ENCODE peak calls at places on chromosomes 7 and 10, in four cellular contexts. One of them, this sample, is unnamed.
A peak's percentile ranks its signal among the peaks of the same experiment; 100 is the strongest.

GRCh38 chr7:92366730-92367129 is 80.6 kb upstream of the GATAD1 start:
- DNase-seq in neural progenitor cell: no peak
- DNase-seq in GM23338: no peak
- DNase-seq in GM23248: peak; percentile 8
- DNase-seq in this sample: no peak

GRCh38 chr10:116779076-116779687 is 36.8 kb upstream of the HSPA12A start:
- DNase-seq in neural progenitor cell: no peak
- DNase-seq in GM23338: no peak
- DNase-seq in GM23248: peak; percentile 49
- DNase-seq in this sample: no peak

GRCh38 chr7:119197872-119198527 is 973.5 kb downstream of the ANKRD7 start:
- DNase-seq in neural progenitor cell: peak; percentile 83
- DNase-seq in GM23338: peak; percentile 88
- DNase-seq in GM23248: peak; percentile 72
- DNase-seq in this sample: peak; percentile 76

GRCh38 chr7:96093435-96093834 is 228.5 kb downstream of the SLC25A13 start:
- DNase-seq in neural progenitor cell: no peak
- DNase-seq in GM23338: no peak
- DNase-seq in GM23248: peak; percentile 93
- DNase-seq in this sample: no peak

GRCh38 chr7:128869138-128869943 is 6.7 kb downstream of the ATP6V1F start:
- DNase-seq in neural progenitor cell: peak; percentile 88
- DNase-seq in GM23338: peak; percentile 76
- DNase-seq in GM23248: peak; percentile 72
- DNase-seq in this sample: peak; percentile 88

GRCh38 chr7:43039346-43039745 is 73.1 kb upstream of the HECW1 start:
- DNase-seq in neural progenitor cell: no peak
- DNase-seq in GM23338: peak; percentile 62
- DNase-seq in GM23248: peak; percentile 72
- DNase-seq in this sample: no peak

GRCh38 chr10:73076361-73077183 is 20.1 kb downstream of the P4HA1 start:
- DNase-seq in neural progenitor cell: no peak
- DNase-seq in GM23338: peak; percentile 5
- DNase-seq in GM23248: peak; percentile 86
- DNase-seq in this sample: no peak

GRCh38 chr10:113104071-113104470 is 154.0 kb downstream of the TCF7L2 start:
- DNase-seq in neural progenitor cell: no peak
- DNase-seq in GM23338: no peak
- DNase-seq in GM23248: peak; percentile 73
- DNase-seq in this sample: no peak

GRCh38 chr7:100275120-100275519 is 32.4 kb upstream of the SPDYE3 start:
- DNase-seq in neural progenitor cell: no peak
- DNase-seq in GM23338: no peak
- DNase-seq in GM23248: no peak
- DNase-seq in this sample: no peak

GRCh38 chr7:2241580-2242540 is at the start of the genes MRM2 and NUDT1:
- DNase-seq in neural progenitor cell: peak; percentile 95
- DNase-seq in GM23338: peak; percentile 94
- DNase-seq in GM23248: peak; percentile 90
- DNase-seq in this sample: peak; percentile 89
- TF ChIP-seq EZH2phosphoT487 in neural progenitor cell: no peak
- TF ChIP-seq EZH2phosphoT487 in GM23338: no peak
- TF ChIP-seq EZH2phosphoT487 in GM23248: no peak
- TF ChIP-seq EZH2phosphoT487 in this sample: no peak

DNA sequence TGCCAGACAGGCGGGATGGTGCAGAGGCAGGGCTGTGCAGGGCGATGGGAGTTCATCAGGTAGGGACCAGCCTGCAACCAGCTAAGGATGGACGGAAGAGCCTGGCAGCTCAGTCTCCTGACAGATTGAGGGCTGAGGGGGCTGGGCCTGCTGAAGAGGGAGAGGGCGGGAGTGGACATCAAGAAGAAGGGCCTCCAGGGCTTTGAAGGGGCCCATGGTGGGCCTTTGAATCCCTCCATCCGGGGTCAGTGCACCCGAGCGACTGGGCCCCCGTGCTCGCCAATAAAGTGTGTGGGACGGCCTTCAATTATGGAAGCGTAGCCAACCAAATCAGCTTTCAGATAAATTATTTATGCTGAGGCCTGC is 431.2 kb downstream of the RPS24 start:
- DNase-seq in neural progenitor cell: no peak
- DNase-seq in GM23338: no peak
- DNase-seq in GM23248: no peak
- DNase-seq in this sample: no peak
- H3K27ac ChIP-seq in neural progenitor cell: no peak overlapping the region
- H3K27ac ChIP-seq in GM23338: no peak overlapping the region
- H3K27ac ChIP-seq in GM23248: no peak overlapping the region
- H3K27ac ChIP-seq in this sample: no peak overlapping the region

DNA sequence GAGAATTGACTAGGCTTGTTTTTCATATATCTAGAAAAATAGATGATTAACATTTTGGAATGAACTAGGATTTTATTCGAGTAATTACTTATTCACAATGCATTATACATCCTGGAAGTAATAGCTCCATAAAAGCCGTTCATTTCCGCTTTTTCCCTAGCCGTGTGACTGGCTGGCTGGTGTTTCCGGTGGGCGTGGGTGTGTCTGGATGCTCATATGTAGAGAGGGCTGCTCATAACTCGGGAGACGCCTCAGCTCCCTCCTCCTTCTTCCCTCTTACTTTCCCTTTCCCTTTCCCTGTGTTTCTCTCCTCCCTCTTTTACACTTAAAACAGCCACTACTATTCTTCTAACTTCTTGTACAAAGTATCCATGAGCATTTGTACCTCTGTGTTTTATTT is 187.7 kb upstream of the VSTM2A start:
- DNase-seq in neural progenitor cell: no peak
- DNase-seq in GM23338: no peak
- DNase-seq in GM23248: no peak
- DNase-seq in this sample: no peak
- H2AFZ ChIP-seq in neural progenitor cell: no peak overlapping the region
- H2AFZ ChIP-seq in GM23338: no peak overlapping the region
- H2AFZ ChIP-seq in GM23248: no peak overlapping the region
- H2AFZ ChIP-seq in this sample: no peak overlapping the region

GRCh38 chr7:31052504-31052840 is 364 bp downstream of the ADCYAP1R1 start:
- DNase-seq in neural progenitor cell: no peak
- DNase-seq in GM23338: no peak
- DNase-seq in GM23248: no peak
- DNase-seq in this sample: no peak
- TF ChIP-seq EZH2phosphoT487 in neural progenitor cell: no peak
- TF ChIP-seq EZH2phosphoT487 in GM23338: no peak
- TF ChIP-seq EZH2phosphoT487 in GM23248: no peak
- TF ChIP-seq EZH2phosphoT487 in this sample: no peak

DNA sequence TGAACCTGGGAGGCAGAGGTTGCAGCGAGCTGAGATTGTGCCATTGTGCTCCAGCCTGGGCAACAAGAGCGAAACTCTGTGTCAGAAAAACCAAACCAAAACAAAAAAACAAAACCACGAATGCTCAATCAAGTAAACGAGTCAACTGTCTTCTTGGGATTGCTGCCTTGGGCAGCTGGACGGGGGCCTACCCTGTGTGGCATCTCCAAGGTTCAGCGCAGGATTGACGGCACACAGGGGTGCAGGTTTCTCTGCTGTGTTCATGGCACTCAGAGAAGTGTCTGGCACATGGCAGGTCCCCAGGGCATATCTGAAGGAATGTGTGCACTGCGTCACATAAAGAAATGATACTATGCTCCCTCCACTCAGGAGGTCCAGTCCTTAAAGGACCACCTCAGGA is 25.2 kb upstream of the CRYGN start:
- DNase-seq in neural progenitor cell: no peak
- DNase-seq in GM23338: no peak
- DNase-seq in GM23248: no peak
- DNase-seq in this sample: no peak
- H3K27ac ChIP-seq in neural progenitor cell: no peak overlapping the region
- H3K27ac ChIP-seq in GM23338: no peak overlapping the region
- H3K27ac ChIP-seq in GM23248: no peak overlapping the region
- H3K27ac ChIP-seq in this sample: no peak overlapping the region